ENCODE peak calls at places on chromosome 22, in four cellular contexts. Q is lung, S is IMR-90, V is sigmoid colon. I is an unnamed sample.

GRCh38 chr22:49964136-49964492 is 3.5 kb downstream of the PIM3 start:
- DNase-seq in Q (peak), S (no peak), V (peak), I (no peak)

GRCh38 chr22:49274754-49275380 is 552.8 kb downstream of the BRD1 start:
- DNase-seq in Q (no peak), S (no peak), V (no peak), I (no peak)

GRCh38 chr22:42313804-42314581 is 43.5 kb upstream of the TCF20 start:
- DNase-seq in Q (no peak), S (peak), V (peak), I (peak)

GRCh38 chr22:21919526-21920307 is 32.9 kb downstream of the PPM1F start:
- DNase-seq in Q (no peak), S (no peak), V (no peak), I (no peak)

GRCh38 chr22:27463121-27463520 is 338.4 kb downstream of the MN1 start:
- DNase-seq in Q (no peak), S (no peak), V (no peak), I (no peak)

GRCh38 chr22:37661160-37661924 is 2.8 kb downstream of the PDXP start:
- DNase-seq in Q (no peak), S (peak), V (no peak), I (no peak)

GRCh38 chr22:35218079-35218478 is 39.2 kb upstream of the HMGXB4 start:
- DNase-seq in Q (no peak), S (peak), V (no peak), I (no peak)

GRCh38 chr22:22733881-22734373 is 89.5 kb downstream of the GGTLC2 start:
- DNase-seq in Q (no peak), S (no peak), V (no peak), I (no peak)

GRCh38 chr22:49278357-49278756 is 549.3 kb downstream of the BRD1 start:
- DNase-seq in Q (no peak), S (no peak), V (no peak), I (no peak)

GRCh38 chr22:25051073-25051472 is 98.6 kb downstream of the KIAA1671 start:
- DNase-seq in Q (no peak), S (no peak), V (no peak), I (no peak)

GRCh38 chr22:23176645-23177027 is 3.7 kb upstream of the BCR start:
- DNase-seq in Q (no peak), S (no peak), V (no peak), I (no peak)

GRCh38 chr22:22931557-22932270 is 44.1 kb downstream of the IGLL5 start:
- DNase-seq in Q (no peak), S (no peak), V (no peak), I (no peak)

GRCh38 chr22:45785458-45785857 is 113.8 kb downstream of the ATXN10 start:
- DNase-seq in Q (no peak), S (peak), V (no peak), I (no peak)

GRCh38 chr22:23242473-23243001 is 62.2 kb downstream of the BCR start:
- DNase-seq in Q (no peak), S (peak), V (no peak), I (no peak)

GRCh38 chr22:19961868-19962245 is 20.2 kb upstream of the TXNRD2 start:
- DNase-seq in Q (no peak), S (no peak), V (no peak), I (no peak)
- H3K27ac ChIP-seq in Q (no peak), S (no peak), V (no peak), I (no peak)

GRCh38 chr22:33867118-33867863 is 53.0 kb downstream of the LARGE1 start:
- DNase-seq in Q (no peak), S (peak), V (no peak), I (peak)
- H3K27ac ChIP-seq in Q (peak), S (peak), V (peak), I (peak)

GRCh38 chr22:44730034-44730433 is 22.3 kb upstream of the ARHGAP8 start:
- DNase-seq in Q (no peak), S (no peak), V (no peak), I (no peak)
- H3K27ac ChIP-seq in Q (no peak), S (no peak), V (peak), I (peak)

GRCh38 chr22:29331658-29332300 is 16.3 kb upstream of the RASL10A start:
- DNase-seq in Q (no peak), S (no peak), V (no peak), I (no peak)

GRCh38 chr22:29330291-29330690 is 14.8 kb upstream of the RASL10A start:
- DNase-seq in Q (no peak), S (no peak), V (no peak), I (no peak)

GRCh38 chr22:29331213-29331612 is 15.7 kb upstream of the RASL10A start:
- DNase-seq in Q (no peak), S (no peak), V (no peak), I (no peak)

GRCh38 chr22:29329581-29329980 is 14.1 kb upstream of the RASL10A start:
- DNase-seq in Q (no peak), S (no peak), V (no peak), I (no peak)

DNA sequence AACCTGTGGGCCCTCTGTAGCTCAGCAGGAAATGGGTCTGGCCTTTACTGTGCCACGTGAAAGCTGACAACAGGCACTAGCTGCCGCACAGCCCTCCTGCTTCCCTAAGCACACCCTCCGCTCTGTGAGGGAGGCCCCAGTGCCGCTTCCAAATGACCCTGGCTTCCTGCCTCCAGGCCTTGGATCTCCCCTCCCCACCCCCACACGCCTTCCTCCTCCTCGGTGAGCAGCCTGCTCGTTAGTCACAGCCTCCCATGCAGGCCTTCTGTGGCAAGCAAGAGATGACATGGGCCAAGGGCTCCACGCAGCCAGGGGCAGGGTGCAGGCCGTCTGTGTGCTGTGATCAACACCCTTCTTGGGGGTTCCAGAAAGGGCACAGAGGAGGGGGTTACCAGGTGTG is 15.3 kb upstream of the RASL10A start:
- DNase-seq in Q (no peak), S (peak), V (peak), I (no peak)
- H3K27ac ChIP-seq in Q (no peak), S (no peak), V (no peak), I (no peak)